ENCODE peak calls at places on chromosomes 5 and 9, in seven cellular contexts. K, O, U, F, G, R and V are unnamed samples.

GRCh38 chr5:88792144-88792840 is 90.7 kb downstream of the MEF2C start:
- DNase-seq in K (no peak), O (no peak), U (peak; percentile 4), F (no peak), G (no peak), R (no peak), V (no peak)

GRCh38 chr5:1763960-1764605 is 35.6 kb downstream of the MRPL36 start:
- DNase-seq in K (no peak), O (no peak), U (no peak), F (no peak), G (peak; percentile 38), R (no peak), V (no peak)

GRCh38 chr5:138725153-138725884 is 27.9 kb upstream of the CTNNA1 start:
- DNase-seq in K (peak; percentile 29), O (no peak), U (peak; percentile 19), F (no peak), G (peak; percentile 93), R (peak; percentile 60), V (peak; percentile 39)

GRCh38 chr9:78882501-78882900 is 585.6 kb downstream of the PSAT1 start:
- DNase-seq in K (no peak), O (no peak), U (no peak), F (no peak), G (no peak), R (no peak), V (no peak)

GRCh38 chr9:33289501-33289900 is 815 bp upstream of the NFX1 start:
- DNase-seq in K (no peak), O (no peak), U (no peak), F (peak; percentile 29), G (peak; percentile 57), R (no peak), V (no peak)

GRCh38 chr5:160441352-160441781 is 19.7 kb downstream of the PTTG1 start:
- DNase-seq in K (no peak), O (no peak), U (no peak), F (no peak), G (no peak), R (no peak), V (no peak)

GRCh38 chr5:62395210-62395950 is 8.3 kb downstream of the DIMT1 start:
- DNase-seq in K (no peak), O (no peak), U (no peak), F (no peak), G (no peak), R (no peak), V (no peak)

GRCh38 chr9:77961541-77961940 is 70.1 kb downstream of the GNAQ start:
- DNase-seq in K (no peak), O (no peak), U (no peak), F (no peak), G (no peak), R (no peak), V (no peak)

GRCh38 chr5:180373475-180374269 is 20.5 kb upstream of the GFPT2 start:
- DNase-seq in K (no peak), O (no peak), U (no peak), F (no peak), G (no peak), R (no peak), V (no peak)

GRCh38 chr9:134640491-134641172 is 971 bp upstream of the COL5A1 start:
- DNase-seq in K (no peak), O (no peak), U (no peak), F (no peak), G (peak; percentile 86), R (no peak), V (no peak)

GRCh38 chr5:105030153-105030552 is 1467.6 kb upstream of the NUDT12 start:
- DNase-seq in K (no peak), O (no peak), U (no peak), F (no peak), G (no peak), R (no peak), V (no peak)

GRCh38 chr5:159504106-159504856 is 174.0 kb upstream of the IL12B start:
- DNase-seq in K (no peak), O (no peak), U (no peak), F (peak; percentile 57), G (no peak), R (no peak), V (peak; percentile 46)

GRCh38 chr5:89573336-89573735 is 690.4 kb upstream of the MEF2C start:
- DNase-seq in K (no peak), O (no peak), U (no peak), F (no peak), G (no peak), R (no peak), V (no peak)

GRCh38 chr9:32251539-32251938 is 132.9 kb upstream of the ACO1 start:
- DNase-seq in K (peak; percentile 59), O (no peak), U (peak; percentile 19), F (peak; percentile 57), G (peak; percentile 87), R (peak; percentile 58), V (no peak)

GRCh38 chr5:865168-865521 is 14.4 kb upstream of the ZDHHC11 start:
- DNase-seq in K (no peak), O (no peak), U (no peak), F (no peak), G (no peak), R (no peak), V (no peak)

GRCh38 chr9:79570449-79571308 is 1.1 kb upstream of the TLE4 start:
- DNase-seq in K (peak; percentile 69), O (peak; percentile 35), U (peak; percentile 61), F (peak; percentile 22), G (peak; percentile 78), R (no peak), V (no peak)

GRCh38 chr5:149434162-149435014 is 55.3 kb upstream of the IL17B start:
- DNase-seq in K (peak; percentile 61), O (no peak), U (no peak), F (peak; percentile 62), G (peak; percentile 93), R (peak; percentile 80), V (no peak)

GRCh38 chr5:93830893-93831292 is 89.5 kb upstream of the POU5F2 start:
- DNase-seq in K (no peak), O (no peak), U (no peak), F (no peak), G (no peak), R (no peak), V (no peak)

GRCh38 chr5:56734066-56734766 is 81.1 kb upstream of the MAP3K1 start:
- DNase-seq in K (no peak), O (no peak), U (peak; percentile 3), F (no peak), G (no peak), R (peak; percentile 20), V (no peak)

GRCh38 chr9:84794981-84795637 is 125.6 kb downstream of the NTRK2 start:
- DNase-seq in K (no peak), O (no peak), U (no peak), F (no peak), G (no peak), R (no peak), V (no peak)

GRCh38 chr5:18744441-18744840 is 1110.2 kb downstream of the TAF11L14 start:
- DNase-seq in K (no peak), O (no peak), U (no peak), F (no peak), G (no peak), R (no peak), V (no peak)
- H3K4me3 ChIP-seq in K (no peak overlapping the region), O (no peak overlapping the region), U (no peak overlapping the region), F (no peak overlapping the region), G (no peak overlapping the region), R (no peak overlapping the region), V (no peak overlapping the region)

GRCh38 chr5:17204133-17204489 is 13.3 kb upstream of the BASP1 start:
- DNase-seq in K (no peak), O (no peak), U (no peak), F (no peak), G (no peak), R (no peak), V (no peak)
- TF ChIP-seq CTCF in K (no peak), O (no peak), U (no peak), F (no peak), G (no peak), R (no peak), V (no peak)

DNA sequence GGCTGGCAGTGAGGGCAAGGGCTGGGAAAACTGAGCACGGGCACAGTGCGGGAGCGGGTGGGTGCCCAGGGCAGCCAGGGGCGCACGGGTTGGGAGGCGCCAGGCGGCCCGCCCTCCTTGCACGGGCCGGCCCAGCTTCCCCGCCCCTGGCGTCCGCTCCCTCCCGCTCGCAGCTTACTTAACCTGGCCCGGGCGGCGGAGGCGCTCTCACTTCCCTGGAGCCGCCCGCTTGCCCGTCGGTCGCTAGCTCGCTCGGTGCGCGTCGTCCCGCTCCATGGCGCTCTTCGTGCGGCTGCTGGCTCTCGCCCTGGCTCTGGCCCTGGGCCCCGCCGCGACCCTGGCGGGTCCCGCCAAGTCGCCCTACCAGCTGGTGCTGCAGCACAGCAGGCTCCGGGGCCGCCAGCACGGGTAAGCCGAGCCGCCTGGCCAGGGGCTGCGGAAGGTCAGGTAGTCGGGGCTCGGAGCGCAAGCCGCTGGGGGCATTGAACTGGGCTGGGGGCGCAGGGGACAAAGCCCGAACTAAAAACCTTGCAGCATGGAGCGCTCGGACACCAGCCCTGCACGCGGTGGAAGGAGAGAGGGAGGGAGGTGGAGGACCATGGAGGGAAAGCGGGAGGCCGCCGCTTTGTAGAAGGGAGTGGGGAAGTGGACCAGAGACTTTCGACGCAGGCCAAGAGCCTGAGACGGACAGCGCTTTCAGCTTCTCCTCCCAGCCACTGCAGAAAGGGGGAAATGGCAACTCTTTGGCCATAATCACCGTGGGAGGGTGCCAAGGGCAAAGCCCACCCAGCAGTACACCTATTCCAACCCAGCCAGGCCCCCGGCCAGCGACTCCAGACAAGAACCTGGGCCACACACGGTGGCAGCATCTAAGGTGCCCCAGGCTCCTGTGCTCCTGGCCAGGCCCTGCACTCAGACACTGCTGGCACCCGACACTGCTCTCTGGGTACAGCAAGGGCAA is at the start of gene TGFBI:
- DNase-seq in K (peak; percentile 78), O (no peak), U (no peak), F (peak; percentile 50), G (peak; percentile 90), R (peak; percentile 77), V (no peak)
- H3K4me3 ChIP-seq in K (peak within 1 kb of the TSS; percentile 97), O (peak within 1 kb of the TSS; percentile 42), U (peak within 1 kb of the TSS; percentile 89), F (peak within 1 kb of the TSS; percentile 36), G (peak within 1 kb of the TSS; percentile 68), R (no peak within 1 kb of the TSS), V (peak within 1 kb of the TSS; percentile 68)

GRCh38 chr9:114717908-114718486 is 36.0 kb upstream of the TEX48 start:
- DNase-seq in K (no peak), O (no peak), U (no peak), F (no peak), G (no peak), R (no peak), V (no peak)

GRCh38 chr9:114721491-114722362 is 39.7 kb upstream of the TEX48 start:
- DNase-seq in K (peak; percentile 48), O (no peak), U (no peak), F (no peak), G (peak; percentile 60), R (no peak), V (peak; percentile 66)

GRCh38 chr9:114720296-114720695 is 38.3 kb upstream of the TEX48 start:
- DNase-seq in K (no peak), O (no peak), U (no peak), F (no peak), G (no peak), R (no peak), V (no peak)

GRCh38 chr9:114719290-114719689 is 37.3 kb upstream of the TEX48 start:
- DNase-seq in K (no peak), O (no peak), U (no peak), F (no peak), G (no peak), R (no peak), V (no peak)

DNA sequence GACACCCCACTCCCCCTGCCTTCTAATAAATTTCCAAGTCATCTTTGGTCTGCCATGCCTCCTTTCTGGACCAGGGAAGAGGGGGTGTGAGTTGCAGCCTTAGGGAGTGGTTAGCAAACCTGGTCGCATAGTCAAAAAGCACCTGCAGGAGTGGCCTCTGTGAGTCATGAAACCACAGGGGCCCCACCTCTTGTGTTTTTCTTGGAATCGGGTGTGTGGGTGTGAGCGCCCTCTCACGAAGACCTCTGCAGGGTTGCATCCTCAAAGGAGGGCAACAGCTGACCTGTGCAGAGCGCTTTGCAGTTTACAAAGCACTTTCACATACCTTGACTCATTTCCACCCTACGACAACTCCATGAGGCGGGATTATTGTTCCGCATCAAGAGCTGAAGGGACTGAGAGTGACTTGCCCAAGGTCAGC is 36.8 kb upstream of the TEX48 start:
- DNase-seq in K (peak; percentile 22), O (no peak), U (no peak), F (no peak), G (peak; percentile 62), R (no peak), V (no peak)
- TF ChIP-seq CTCF in K (no peak), O (no peak), U (no peak), F (no peak), G (no peak), R (no peak), V (no peak)